ENCODE peak calls at places on chromosomes 2 and 18, in nine cellular contexts. One of them, this sample, is unnamed.
A peak's percentile ranks its signal among the peaks of the same experiment; 100 is the strongest.

GRCh38 chr2:240648155-240648649 is 22.9 kb downstream of the GPR35 start:
- DNase-seq in prostate gland: no peak
- DNase-seq in NB4: no peak
- DNase-seq in uterus: no peak
- DNase-seq in Peyer's patch: peak; percentile 10
- DNase-seq in HepG2: no peak
- DNase-seq in transverse colon: no peak
- DNase-seq in H54: no peak
- DNase-seq in right lobe of liver: no peak
- DNase-seq in this sample: no peak

GRCh38 chr2:188146888-188147287 is 144.8 kb upstream of the GULP1 start:
- DNase-seq in prostate gland: no peak
- DNase-seq in NB4: no peak
- DNase-seq in uterus: no peak
- DNase-seq in Peyer's patch: no peak
- DNase-seq in HepG2: no peak
- DNase-seq in transverse colon: no peak
- DNase-seq in H54: no peak
- DNase-seq in right lobe of liver: no peak
- DNase-seq in this sample: no peak

GRCh38 chr2:7119504-7119835 is 202.3 kb downstream of the RNF144A start:
- DNase-seq in prostate gland: no peak
- DNase-seq in NB4: no peak
- DNase-seq in uterus: no peak
- DNase-seq in Peyer's patch: no peak
- DNase-seq in HepG2: no peak
- DNase-seq in transverse colon: no peak
- DNase-seq in H54: no peak
- DNase-seq in right lobe of liver: no peak
- DNase-seq in this sample: no peak

GRCh38 chr2:202317080-202317859 is 51.7 kb downstream of the NOP58 start:
- DNase-seq in prostate gland: peak; percentile 44
- DNase-seq in NB4: no peak
- DNase-seq in uterus: peak; percentile 76
- DNase-seq in Peyer's patch: no peak
- DNase-seq in HepG2: no peak
- DNase-seq in transverse colon: peak; percentile 75
- DNase-seq in H54: peak; percentile 49
- DNase-seq in right lobe of liver: peak; percentile 56
- DNase-seq in this sample: no peak

GRCh38 chr2:58604096-58604495 is 363.0 kb upstream of the FANCL start:
- DNase-seq in prostate gland: no peak
- DNase-seq in NB4: no peak
- DNase-seq in uterus: no peak
- DNase-seq in Peyer's patch: no peak
- DNase-seq in HepG2: no peak
- DNase-seq in transverse colon: no peak
- DNase-seq in H54: no peak
- DNase-seq in right lobe of liver: no peak
- DNase-seq in this sample: no peak

GRCh38 chr2:137677466-137677865 is 286.8 kb upstream of the HNMT start:
- DNase-seq in prostate gland: no peak
- DNase-seq in NB4: no peak
- DNase-seq in uterus: no peak
- DNase-seq in Peyer's patch: no peak
- DNase-seq in HepG2: no peak
- DNase-seq in transverse colon: no peak
- DNase-seq in H54: no peak
- DNase-seq in right lobe of liver: no peak
- DNase-seq in this sample: no peak

GRCh38 chr18:10715791-10716190 is 190.0 kb downstream of the NAPG start:
- DNase-seq in prostate gland: no peak
- DNase-seq in NB4: no peak
- DNase-seq in uterus: no peak
- DNase-seq in Peyer's patch: no peak
- DNase-seq in HepG2: no peak
- DNase-seq in transverse colon: no peak
- DNase-seq in H54: no peak
- DNase-seq in right lobe of liver: no peak
- DNase-seq in this sample: peak; percentile 13

GRCh38 chr2:238446371-238446770 is 19.6 kb downstream of the ASB1 start:
- DNase-seq in prostate gland: no peak
- DNase-seq in NB4: no peak
- DNase-seq in uterus: no peak
- DNase-seq in Peyer's patch: no peak
- DNase-seq in HepG2: no peak
- DNase-seq in transverse colon: no peak
- DNase-seq in H54: no peak
- DNase-seq in right lobe of liver: no peak
- DNase-seq in this sample: no peak

GRCh38 chr2:149115781-149116180 is 77.3 kb downstream of the LYPD6B start:
- DNase-seq in prostate gland: no peak
- DNase-seq in NB4: no peak
- DNase-seq in uterus: no peak
- DNase-seq in Peyer's patch: no peak
- DNase-seq in HepG2: no peak
- DNase-seq in transverse colon: no peak
- DNase-seq in H54: no peak
- DNase-seq in right lobe of liver: no peak
- DNase-seq in this sample: no peak

GRCh38 chr18:7035807-7036206 is 81.8 kb downstream of the LAMA1 start:
- DNase-seq in prostate gland: no peak
- DNase-seq in NB4: no peak
- DNase-seq in uterus: no peak
- DNase-seq in Peyer's patch: no peak
- DNase-seq in HepG2: no peak
- DNase-seq in transverse colon: no peak
- DNase-seq in H54: no peak
- DNase-seq in right lobe of liver: no peak
- DNase-seq in this sample: no peak

GRCh38 chr18:64273724-64274123 is 124.8 kb upstream of the LINC00305 start:
- DNase-seq in prostate gland: no peak
- DNase-seq in NB4: no peak
- DNase-seq in uterus: no peak
- DNase-seq in Peyer's patch: no peak
- DNase-seq in HepG2: no peak
- DNase-seq in transverse colon: no peak
- DNase-seq in H54: no peak
- DNase-seq in right lobe of liver: no peak
- DNase-seq in this sample: no peak

GRCh38 chr18:58012356-58012755 is 31.7 kb upstream of the NEDD4L start:
- DNase-seq in prostate gland: no peak
- DNase-seq in NB4: no peak
- DNase-seq in uterus: no peak
- DNase-seq in Peyer's patch: no peak
- DNase-seq in HepG2: peak; percentile 72
- DNase-seq in transverse colon: no peak
- DNase-seq in H54: no peak
- DNase-seq in right lobe of liver: no peak
- DNase-seq in this sample: no peak

GRCh38 chr2:196278491-196278911 is 107.1 kb upstream of the STK17B start:
- DNase-seq in prostate gland: no peak
- DNase-seq in NB4: no peak
- DNase-seq in uterus: no peak
- DNase-seq in Peyer's patch: no peak
- DNase-seq in HepG2: no peak
- DNase-seq in transverse colon: no peak
- DNase-seq in H54: no peak
- DNase-seq in right lobe of liver: no peak
- DNase-seq in this sample: no peak

GRCh38 chr2:217162533-217162932 is 302.7 kb upstream of the TNP1 start:
- DNase-seq in prostate gland: no peak
- DNase-seq in NB4: peak; percentile 79
- DNase-seq in uterus: no peak
- DNase-seq in Peyer's patch: no peak
- DNase-seq in HepG2: peak; percentile 52
- DNase-seq in transverse colon: no peak
- DNase-seq in H54: no peak
- DNase-seq in right lobe of liver: no peak
- DNase-seq in this sample: no peak

GRCh38 chr2:67733517-67733916 is 329.3 kb downstream of the C1D start:
- DNase-seq in prostate gland: no peak
- DNase-seq in NB4: peak; percentile 22
- DNase-seq in uterus: no peak
- DNase-seq in Peyer's patch: no peak
- DNase-seq in HepG2: peak; percentile 8
- DNase-seq in transverse colon: no peak
- DNase-seq in H54: peak; percentile 37
- DNase-seq in right lobe of liver: no peak
- DNase-seq in this sample: peak; percentile 30

GRCh38 chr2:197322729-197323720 is 12.4 kb upstream of the ANKRD44 start:
- DNase-seq in prostate gland: no peak
- DNase-seq in NB4: peak; percentile 32
- DNase-seq in uterus: no peak
- DNase-seq in Peyer's patch: peak; percentile 46
- DNase-seq in HepG2: peak; percentile 29
- DNase-seq in transverse colon: no peak
- DNase-seq in H54: no peak
- DNase-seq in right lobe of liver: no peak
- DNase-seq in this sample: no peak

DNA sequence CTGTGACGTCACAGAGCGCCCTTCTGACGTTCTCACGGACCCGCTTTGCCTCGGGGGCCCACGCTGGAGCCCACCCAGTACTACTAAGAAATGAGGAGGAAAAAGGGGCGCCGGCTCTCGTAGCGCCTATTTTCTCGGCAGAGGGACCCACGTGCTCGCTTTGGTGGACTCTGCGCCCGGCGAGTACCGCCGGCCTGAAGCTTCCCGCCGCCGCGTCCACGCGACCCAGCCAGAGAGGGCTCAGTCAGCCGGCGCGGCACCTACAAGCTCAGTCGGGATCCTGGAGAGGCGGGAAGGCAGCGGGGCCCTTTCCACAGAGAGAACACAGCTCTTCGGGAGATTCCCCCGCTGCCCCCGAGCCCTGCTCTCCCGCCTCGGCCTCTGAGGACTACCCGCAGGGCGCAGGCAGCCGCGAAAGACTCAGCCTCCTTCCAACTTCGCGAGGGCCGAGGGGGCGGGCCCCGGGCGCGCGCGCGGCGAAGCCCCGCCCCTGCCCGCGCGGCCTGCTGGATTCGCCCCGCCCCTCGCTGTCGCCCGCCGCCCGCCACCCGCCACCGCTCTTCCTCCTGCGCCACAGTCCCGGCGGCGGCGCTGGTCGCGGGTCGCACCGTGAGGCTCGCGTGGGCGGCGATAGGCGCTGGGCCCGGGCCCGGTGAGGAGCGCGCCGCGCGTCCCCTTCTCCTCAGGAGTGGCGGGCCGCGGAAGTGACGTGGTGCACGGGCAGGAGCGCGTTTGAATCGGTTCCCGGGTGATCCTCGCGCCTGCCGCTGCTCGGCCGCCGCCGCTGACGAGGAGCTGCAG is at the start of gene SMCHD1:
- DNase-seq in prostate gland: peak; percentile 88
- DNase-seq in NB4: peak; percentile 87
- DNase-seq in uterus: peak; percentile 85
- DNase-seq in Peyer's patch: peak; percentile 94
- DNase-seq in HepG2: peak; percentile 59
- DNase-seq in transverse colon: peak; percentile 90
- DNase-seq in H54: peak; percentile 65
- DNase-seq in right lobe of liver: peak; percentile 97
- DNase-seq in this sample: peak; percentile 72
- TF ChIP-seq POLR2A in prostate gland: peak; percentile 80
- TF ChIP-seq POLR2A in NB4: peak; percentile 73
- TF ChIP-seq POLR2A in uterus: peak; percentile 92
- TF ChIP-seq POLR2A in Peyer's patch: peak; percentile 96
- TF ChIP-seq POLR2A in HepG2: peak; percentile 92
- TF ChIP-seq POLR2A in transverse colon: peak; percentile 87
- TF ChIP-seq POLR2A in H54: peak; percentile 84
- TF ChIP-seq POLR2A in right lobe of liver: peak; percentile 97
- TF ChIP-seq POLR2A in this sample: peak; percentile 77

DNA sequence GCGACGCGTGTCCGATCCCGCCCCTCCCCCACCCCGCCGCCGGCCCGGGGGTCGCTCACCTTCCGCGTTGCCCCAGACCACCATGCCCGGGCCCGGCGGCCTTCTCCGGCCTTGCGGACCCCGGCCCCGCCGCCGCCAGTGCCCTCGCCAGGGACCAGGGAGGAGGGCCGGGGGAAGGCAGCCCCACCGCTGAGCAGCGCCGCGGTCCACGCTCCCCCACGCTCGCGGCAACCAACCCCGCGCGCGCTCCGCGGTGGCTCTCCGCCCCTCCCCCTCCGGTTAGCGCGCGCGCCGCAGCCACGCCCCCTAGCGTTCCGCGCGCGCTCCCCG is at the start of gene REV1:
- DNase-seq in prostate gland: no peak
- DNase-seq in NB4: no peak
- DNase-seq in uterus: no peak
- DNase-seq in Peyer's patch: no peak
- DNase-seq in HepG2: no peak
- DNase-seq in transverse colon: no peak
- DNase-seq in H54: no peak
- DNase-seq in right lobe of liver: no peak
- DNase-seq in this sample: no peak
- TF ChIP-seq POLR2A in prostate gland: peak; percentile 75
- TF ChIP-seq POLR2A in NB4: no peak
- TF ChIP-seq POLR2A in uterus: peak; percentile 81
- TF ChIP-seq POLR2A in Peyer's patch: no peak
- TF ChIP-seq POLR2A in HepG2: peak; percentile 80
- TF ChIP-seq POLR2A in transverse colon: no peak
- TF ChIP-seq POLR2A in H54: peak; percentile 66
- TF ChIP-seq POLR2A in right lobe of liver: no peak
- TF ChIP-seq POLR2A in this sample: peak; percentile 37

GRCh38 chr18:35117951-35118411 is 76.8 kb downstream of the MAPRE2 start:
- DNase-seq in prostate gland: no peak
- DNase-seq in NB4: no peak
- DNase-seq in uterus: no peak
- DNase-seq in Peyer's patch: no peak
- DNase-seq in HepG2: no peak
- DNase-seq in transverse colon: no peak
- DNase-seq in H54: no peak
- DNase-seq in right lobe of liver: peak; percentile 59
- DNase-seq in this sample: no peak
- TF ChIP-seq POLR2A in prostate gland: no peak
- TF ChIP-seq POLR2A in NB4: no peak
- TF ChIP-seq POLR2A in uterus: no peak
- TF ChIP-seq POLR2A in Peyer's patch: no peak
- TF ChIP-seq POLR2A in HepG2: no peak
- TF ChIP-seq POLR2A in transverse colon: no peak
- TF ChIP-seq POLR2A in H54: no peak
- TF ChIP-seq POLR2A in right lobe of liver: no peak
- TF ChIP-seq POLR2A in this sample: no peak

DNA sequence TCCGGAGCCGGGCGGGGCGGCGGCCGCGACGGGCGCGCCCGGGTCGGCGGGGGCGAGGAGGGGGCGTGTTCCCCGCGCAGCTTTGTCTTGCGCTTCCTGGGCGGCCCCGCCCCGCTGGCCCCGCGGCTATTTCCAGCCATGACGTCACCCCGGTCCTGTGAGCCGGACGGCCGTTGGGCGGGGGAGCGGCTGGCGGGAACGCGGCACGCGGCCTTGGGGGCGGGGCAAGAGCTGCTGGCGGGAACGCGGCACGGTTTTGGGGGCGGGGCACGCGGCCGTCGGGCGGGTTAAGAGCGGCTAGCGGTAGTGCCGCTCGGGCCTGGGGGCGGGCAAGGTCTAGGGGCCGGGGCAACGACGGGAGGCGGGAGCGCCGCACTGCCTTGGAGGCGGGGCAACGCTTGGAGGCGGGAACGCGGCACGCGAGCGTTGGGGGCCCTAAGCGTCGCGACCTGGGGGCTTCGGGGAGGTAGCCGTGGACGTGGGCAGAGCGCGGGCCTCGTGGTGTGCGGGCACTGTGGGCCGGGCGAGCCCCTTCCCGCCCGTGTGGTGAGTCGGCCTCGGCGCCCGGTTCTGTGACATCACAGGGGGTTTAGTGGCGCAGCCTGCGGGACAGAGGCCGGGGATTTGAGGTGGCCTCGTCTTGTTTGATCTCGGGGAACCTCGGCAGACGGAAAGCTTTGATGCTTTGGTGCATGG is 704 bp downstream of the KLF11 start:
- DNase-seq in prostate gland: peak; percentile 95
- DNase-seq in NB4: peak; percentile 68
- DNase-seq in uterus: peak; percentile 99
- DNase-seq in Peyer's patch: peak; percentile 93
- DNase-seq in HepG2: peak; percentile 64
- DNase-seq in transverse colon: peak; percentile 99
- DNase-seq in H54: peak; percentile 97
- DNase-seq in right lobe of liver: peak; percentile 99
- DNase-seq in this sample: peak; percentile 79
- TF ChIP-seq POLR2A in prostate gland: no peak
- TF ChIP-seq POLR2A in NB4: no peak
- TF ChIP-seq POLR2A in uterus: peak; percentile 37
- TF ChIP-seq POLR2A in Peyer's patch: no peak
- TF ChIP-seq POLR2A in HepG2: no peak
- TF ChIP-seq POLR2A in transverse colon: peak; percentile 22
- TF ChIP-seq POLR2A in H54: no peak
- TF ChIP-seq POLR2A in right lobe of liver: peak; percentile 65
- TF ChIP-seq POLR2A in this sample: no peak